ENCODE peak calls at places on chromosomes 16 and 17, in ten cellular contexts. D is WTC11, A is body of pancreas, Z is GM12865, G is neural progenitor cell, T is AG04450, P is fibroblast of the aortic adventitia, O is tibial nerve, N is B cell, J is glutamatergic neuron. H is an unnamed sample.

GRCh38 chr17:63171428-63172205 is 205.6 kb downstream of the TANC2 start:
- DNase-seq in N (no peak), J (no peak), O (no peak), P (peak), G (no peak), Z (no peak), A (no peak), T (no peak), D (no peak), H (no peak)

GRCh38 chr16:56351481-56351880 is 73.9 kb downstream of the AMFR start:
- DNase-seq in Z (no peak), P (no peak), G (no peak), D (peak), N (no peak), T (no peak), J (peak), A (no peak), O (no peak), H (no peak)

GRCh38 chr16:66167564-66168291 is 198.8 kb upstream of the CDH5 start:
- DNase-seq in O (no peak), N (no peak), G (peak), J (no peak), P (peak), D (peak), T (no peak), Z (no peak), A (no peak), H (no peak)

GRCh38 chr17:77422104-77422782 is 281.5 kb downstream of the SEC14L1 start:
- DNase-seq in Z (no peak), N (no peak), D (no peak), O (no peak), P (no peak), T (no peak), G (no peak), A (no peak), J (no peak), H (no peak)

GRCh38 chr16:46768809-46769208 is 20.7 kb upstream of the MYLK3 start:
- DNase-seq in A (no peak), O (no peak), P (no peak), N (no peak), D (no peak), Z (no peak), J (no peak), G (no peak), T (no peak), H (no peak)

GRCh38 chr17:63645775-63646491 is 23.7 kb downstream of the MAP3K3 start:
- DNase-seq in A (no peak), J (no peak), D (no peak), T (no peak), Z (no peak), O (no peak), G (no peak), P (no peak), N (no peak), H (no peak)

GRCh38 chr16:79997257-79997656 is 396.7 kb upstream of the MAF start:
- DNase-seq in A (no peak), J (peak), P (no peak), N (no peak), T (peak), G (peak), O (no peak), D (peak), Z (peak), H (no peak)

GRCh38 chr16:48556913-48557351 is 53.0 kb downstream of the N4BP1 start:
- DNase-seq in J (no peak), G (no peak), A (no peak), D (no peak), O (no peak), T (peak), N (no peak), Z (peak), P (peak), H (no peak)

GRCh38 chr17:47871048-47871447 is 20.1 kb upstream of the SP6 start:
- DNase-seq in J (no peak), O (no peak), Z (no peak), G (no peak), N (no peak), T (no peak), A (no peak), P (no peak), D (no peak), H (no peak)

GRCh38 chr16:648071-648785 is 937 bp upstream of the WDR90 start:
- DNase-seq in N (peak), D (peak), A (peak), G (peak), J (no peak), T (no peak), O (no peak), P (peak), Z (peak), H (no peak)

GRCh38 chr16:60214321-60214720 is 1480.2 kb upstream of the GOT2 start:
- DNase-seq in A (no peak), P (no peak), Z (no peak), D (no peak), J (no peak), O (no peak), N (no peak), G (no peak), T (no peak), H (no peak)

GRCh38 chr16:60217787-60218186 is 1483.7 kb upstream of the GOT2 start:
- DNase-seq in Z (no peak), A (no peak), P (no peak), T (no peak), G (no peak), O (no peak), N (no peak), J (no peak), D (peak), H (no peak)
- TF ChIP-seq CTCF in Z (no peak), A (no peak), P (no peak), T (no peak), G (no peak), O (no peak), N (no peak), J (no peak), D (no peak), H (no peak)

DNA sequence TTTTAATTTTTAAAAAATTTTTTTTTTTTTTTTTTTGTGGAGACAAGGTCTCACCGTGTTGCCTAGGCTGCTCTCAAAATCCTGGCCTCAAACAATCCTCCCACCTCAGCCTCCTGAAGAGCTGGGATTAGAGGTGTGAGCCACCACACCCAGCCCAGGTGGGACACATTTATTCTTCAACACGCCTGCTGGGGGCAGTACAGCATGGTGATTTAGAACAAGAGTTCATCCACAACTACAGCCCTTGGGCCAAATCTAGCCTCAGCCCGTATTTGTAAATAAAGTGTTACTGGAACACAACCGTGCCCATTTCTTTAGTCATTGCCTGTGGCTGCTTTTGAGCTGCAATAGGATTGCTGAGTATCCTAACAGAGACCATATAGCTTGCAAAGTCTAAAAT is 92.8 kb downstream of the KATNIP start:
- DNase-seq in G (peak), P (peak), N (no peak), D (peak), T (no peak), O (no peak), J (no peak), A (no peak), Z (peak), H (no peak)
- TF ChIP-seq CTCF in G (peak), P (no peak), N (no peak), D (peak), T (no peak), O (no peak), J (peak), A (no peak), Z (peak), H (peak)

DNA sequence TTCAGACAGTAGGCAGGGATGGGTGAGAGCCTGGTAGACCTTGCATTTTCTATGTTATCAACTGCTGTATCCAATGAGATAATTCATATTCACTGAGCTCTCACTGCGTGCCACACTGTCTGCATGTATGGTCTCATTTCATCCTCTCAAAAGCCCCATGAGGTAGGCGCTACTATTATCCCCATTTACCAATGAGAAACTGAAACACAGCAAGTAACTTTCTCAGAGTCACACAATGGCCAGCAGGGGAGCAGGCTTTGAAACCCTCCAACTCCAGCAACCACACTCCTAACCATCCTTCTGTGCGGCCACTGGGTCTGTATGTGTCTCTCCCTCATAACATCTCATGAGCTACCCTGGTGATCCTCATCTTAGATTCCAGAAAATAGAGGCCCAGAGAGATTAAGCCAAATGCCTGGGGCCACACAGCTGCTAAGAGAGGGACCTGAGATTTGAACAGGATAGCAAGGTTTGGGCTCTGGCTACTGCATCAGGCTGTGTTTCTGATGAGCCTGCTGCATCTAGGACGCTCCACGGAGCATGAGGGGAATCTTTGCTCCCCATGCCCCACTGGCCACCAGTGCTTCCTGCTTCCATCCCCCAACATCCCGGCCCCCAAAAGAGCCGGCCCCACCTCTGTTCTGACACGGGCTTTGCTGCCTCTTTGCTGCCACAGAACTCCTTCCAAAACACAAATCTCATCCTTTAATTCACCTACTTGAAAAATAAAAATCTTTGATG is 3.2 kb downstream of the CCR7 start:
- DNase-seq in D (peak), G (no peak), P (no peak), N (no peak), Z (peak), T (no peak), O (no peak), J (no peak), A (no peak), H (no peak)
- TF ChIP-seq CTCF in D (no peak), G (peak), P (peak), N (peak), Z (peak), T (peak), O (no peak), J (no peak), A (no peak), H (peak)

DNA sequence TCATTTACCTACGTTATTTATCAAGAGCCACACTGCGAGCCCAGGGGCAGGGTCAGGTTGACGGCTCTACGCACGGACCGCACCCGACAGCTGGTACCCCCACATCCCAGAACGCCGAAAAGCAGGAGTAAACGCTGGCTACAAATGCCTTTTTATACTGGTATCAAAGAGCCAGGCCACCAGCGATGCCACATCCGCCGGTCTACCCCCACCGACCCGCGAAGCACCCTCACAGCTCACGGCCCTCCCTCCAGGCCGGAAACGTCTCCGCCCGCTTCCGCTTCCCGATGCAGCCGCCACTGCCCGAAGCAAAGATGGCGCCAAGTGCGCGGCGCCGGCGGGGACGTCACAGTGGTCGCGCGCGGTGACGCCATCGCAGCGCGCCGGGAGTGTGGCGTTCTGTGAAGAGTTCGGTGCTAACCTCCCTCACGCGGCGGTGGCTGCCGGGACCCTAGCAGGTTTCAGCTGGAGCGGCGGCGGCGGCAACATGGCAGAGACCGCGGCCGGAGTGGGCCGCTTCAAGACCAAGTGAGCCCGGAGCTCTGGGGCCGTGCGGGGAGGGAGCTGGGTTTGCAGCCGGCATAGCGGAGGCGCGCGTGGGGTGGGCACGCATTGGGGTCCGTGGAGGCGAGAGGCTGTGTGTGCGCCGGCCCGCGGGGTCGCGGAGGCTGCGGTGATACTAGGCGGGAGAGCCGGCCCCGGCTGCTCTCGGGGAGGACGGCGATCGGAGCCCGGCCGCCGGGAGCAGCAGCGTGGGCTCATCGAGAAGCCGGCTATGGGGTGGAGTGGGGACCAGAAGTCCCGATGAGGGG is at the start of gene TBL3:
- DNase-seq in T (peak), O (peak), G (peak), Z (peak), P (peak), A (peak), J (peak), D (peak), N (peak), H (peak)
- TF ChIP-seq CTCF in T (no peak), O (no peak), G (no peak), Z (no peak), P (no peak), A (peak), J (no peak), D (no peak), N (no peak), H (no peak)